ENCODE peak calls at places on chromosome 20, in four cellular contexts. E is anterior cingulate cortex; N is stimulated activated CD4-positive, alpha-beta T cell treated with anti-CD3 and anti-CD28 coated beads, Interleukin-1b, Interleukin-23, amount 100 ng/mL, for 24 hours; P is T-helper 9 cell. W is an unnamed sample.

GRCh38 chr20:19786311-19786710 is 28.3 kb downstream of the RIN2 start:
- DNase-seq in N (no peak), E (no peak), P (no peak), W (no peak)

GRCh38 chr20:59962155-59962554 is 3.9 kb downstream of the CDH26 start:
- DNase-seq in E (no peak), P (no peak), N (no peak), W (no peak)

GRCh38 chr20:56440346-56441007 is 27.9 kb upstream of the RTF2 start:
- DNase-seq in E (no peak), N (no peak), P (peak), W (no peak)

GRCh38 chr20:44186674-44187053 is 324 bp downstream of the JPH2 start:
- DNase-seq in N (no peak), P (no peak), E (no peak), W (no peak)

GRCh38 chr20:25532015-25532751 is 53.1 kb downstream of the NINL start:
- DNase-seq in N (no peak), E (no peak), P (no peak), W (no peak)

GRCh38 chr20:49483706-49484101 is 1.2 kb upstream of the KCNB1 start:
- DNase-seq in P (no peak), E (no peak), N (no peak), W (no peak)

GRCh38 chr20:63234693-63235398 is 859 bp upstream of the BIRC7 start:
- DNase-seq in P (no peak), N (no peak), E (no peak), W (no peak)

GRCh38 chr20:44271915-44272663 is 25.0 kb downstream of the GDAP1L1 start:
- DNase-seq in P (peak), E (no peak), N (no peak), W (no peak)

GRCh38 chr20:54197621-54198604 is 10.0 kb upstream of the PFDN4 start:
- DNase-seq in N (no peak), P (no peak), E (no peak), W (no peak)

GRCh38 chr20:24502184-24502583 is 32.8 kb downstream of the SYNDIG1 start:
- DNase-seq in N (no peak), E (peak), P (no peak), W (no peak)

GRCh38 chr20:63682384-63683139 is 13.9 kb upstream of the TNFRSF6B start:
- DNase-seq in E (no peak), P (no peak), N (no peak), W (no peak)

GRCh38 chr20:9070304-9070703 is 1.4 kb downstream of the PLCB4 start:
- DNase-seq in N (no peak), E (no peak), P (no peak), W (no peak)

GRCh38 chr20:40668449-40669228 is 20.4 kb downstream of the MAFB start:
- DNase-seq in E (no peak), N (no peak), P (no peak), W (no peak)

GRCh38 chr20:32966881-32967781 is 37.1 kb downstream of the SUN5 start:
- DNase-seq in P (peak), E (no peak), N (no peak), W (no peak)

GRCh38 chr20:63206878-63207277 is 9.1 kb downstream of the YTHDF1 start:
- DNase-seq in E (no peak), N (no peak), P (no peak), W (no peak)

GRCh38 chr20:4341804-4342560 is 326.6 kb upstream of the RNF24 start:
- DNase-seq in P (no peak), E (no peak), N (no peak), W (no peak)

GRCh38 chr20:61790116-61790827 is 275.4 kb downstream of the TAF4 start:
- DNase-seq in P (no peak), N (no peak), E (no peak), W (no peak)

GRCh38 chr20:33407796-33408195 is 6.5 kb upstream of the CDK5RAP1 start:
- DNase-seq in P (no peak), N (no peak), E (no peak), W (no peak)

GRCh38 chr20:44785768-44786167 is 24.6 kb downstream of the RIMS4 start:
- DNase-seq in E (no peak), N (no peak), P (no peak), W (no peak)

GRCh38 chr20:57627972-57628650 is 7.9 kb upstream of the ZBP1 start:
- DNase-seq in E (no peak), N (peak), P (peak), W (no peak)

GRCh38 chr20:1567392-1568165 is 10.1 kb upstream of the SIRPD start:
- DNase-seq in N (no peak), E (no peak), P (no peak), W (no peak)

GRCh38 chr20:37714973-37715657 is 21.3 kb downstream of the CTNNBL1 start:
- DNase-seq in P (no peak), N (no peak), E (no peak), W (no peak)

GRCh38 chr20:47489448-47489872 is 12.2 kb upstream of the NCOA3 start:
- DNase-seq in E (no peak), P (peak), N (no peak), W (no peak)

GRCh38 chr20:34974246-34974645 is 18.6 kb downstream of the MYH7B start:
- DNase-seq in E (no peak), N (no peak), P (no peak), W (no peak)

GRCh38 chr20:33667245-33668086 is 723 bp downstream of the ACTL10 start:
- DNase-seq in N (peak), P (peak), E (no peak), W (no peak)

GRCh38 chr20:10462516-10462915 is 27.4 kb downstream of the SLX4IP start:
- DNase-seq in P (no peak), E (no peak), N (no peak), W (no peak)

W was measured in NCI-H1436 treated with DMSO at 0.1 percent for 48 hours.